ENCODE peak calls at places on chromosome 14, in four cellular contexts. K is amygdala, R is germinal center, U is choroid plexus epithelial cell. P is an unnamed sample.

GRCh38 chr14:20799955-20800544 is 2.6 kb downstream of the RNASE1 start:
- DNase-seq in K (peak), R (no peak), U (no peak), P (peak)

GRCh38 chr14:51564460-51564859 is 87.2 kb upstream of the FRMD6 start:
- DNase-seq in K (no peak), R (no peak), U (no peak), P (no peak)

GRCh38 chr14:73725116-73726024 is 11.2 kb upstream of the PNMA1 start:
- DNase-seq in K (no peak), R (no peak), U (peak), P (peak)

GRCh38 chr14:104753528-104754212 is 723 bp downstream of the SIVA1 start:
- DNase-seq in K (no peak), R (no peak), U (peak), P (no peak)

GRCh38 chr14:104972301-104973211 is 5.6 kb downstream of the AHNAK2 start:
- DNase-seq in K (no peak), R (no peak), U (no peak), P (peak)

GRCh38 chr14:94458558-94459200 is 6.1 kb upstream of the SERPINA11 start:
- DNase-seq in K (no peak), R (no peak), U (no peak), P (no peak)

GRCh38 chr14:73764881-73765280 is 50.7 kb upstream of the PNMA1 start:
- DNase-seq in K (peak), R (no peak), U (no peak), P (peak)

GRCh38 chr14:59116984-59117415 is 71.5 kb upstream of the DAAM1 start:
- DNase-seq in K (no peak), R (no peak), U (no peak), P (no peak)

GRCh38 chr14:86654558-86655184 is 1124.7 kb downstream of the FLRT2 start:
- DNase-seq in K (no peak), R (no peak), U (peak), P (peak)

GRCh38 chr14:99794156-99794780 is 1.1 kb downstream of the EML1 start:
- DNase-seq in K (no peak), R (no peak), U (no peak), P (no peak)

GRCh38 chr14:24147761-24148428 is 597 bp downstream of the RNF31 start:
- DNase-seq in K (no peak), R (no peak), U (peak), P (no peak)

GRCh38 chr14:22553445-22553844 is 35.6 kb downstream of the DAD1 start:
- DNase-seq in K (no peak), R (no peak), U (no peak), P (no peak)

GRCh38 chr14:100221419-100222218 is 17.3 kb upstream of the YY1 start:
- DNase-seq in K (no peak), R (no peak), U (peak), P (no peak)

GRCh38 chr14:20662968-20663731 is 21.2 kb upstream of the RNASE4 start:
- DNase-seq in K (peak), R (peak), U (peak), P (peak)

GRCh38 chr14:68961781-68962584 is 17.1 kb downstream of the ACTN1 start:
- DNase-seq in K (no peak), R (no peak), U (no peak), P (no peak)

GRCh38 chr14:101069666-101070362 is 166.3 kb upstream of the RTL1 start:
- DNase-seq in K (no peak), R (no peak), U (no peak), P (no peak)

GRCh38 chr14:74973003-74973614 is 17.7 kb upstream of the PGF start:
- DNase-seq in K (no peak), R (no peak), U (peak), P (no peak)

GRCh38 chr14:51846631-51847488 is 13.6 kb upstream of the GNG2 start:
- DNase-seq in K (peak), R (peak), U (peak), P (peak)

GRCh38 chr14:61296707-61297502 is 15.8 kb upstream of the TMEM30B start:
- DNase-seq in K (no peak), R (peak), U (peak), P (no peak)

GRCh38 chr14:104723651-104724406 is at the start of gene ADSS1:
- DNase-seq in K (peak), R (peak), U (peak), P (peak)

GRCh38 chr14:29810657-29811056 is 117.0 kb downstream of the PRKD1 start:
- DNase-seq in K (no peak), R (no peak), U (peak), P (no peak)

GRCh38 chr14:55921516-55921915 is 196.7 kb upstream of the PELI2 start:
- DNase-seq in K (no peak), R (no peak), U (no peak), P (no peak)

GRCh38 chr14:102751088-102751487 is 26.2 kb upstream of the TRAF3 start:
- DNase-seq in K (no peak), R (no peak), U (no peak), P (no peak)

GRCh38 chr14:44109041-44109440 is 398.0 kb downstream of the FSCB start:
- DNase-seq in K (no peak), R (no peak), U (no peak), P (no peak)

GRCh38 chr14:99628832-99629618 is 15.9 kb upstream of the HHIPL1 start:
- DNase-seq in K (peak), R (peak), U (peak), P (peak)

GRCh38 chr14:64149921-64150320 is 144.2 kb downstream of the ESR2 start:
- DNase-seq in K (no peak), R (no peak), U (no peak), P (no peak)

GRCh38 chr14:58100735-58101368 is 51.2 kb downstream of the ARMH4 start:
- DNase-seq in K (no peak), R (no peak), U (peak), P (no peak)